ENCODE peak calls at places on chromosome 9, in four cellular contexts. One of them, this sample, is unnamed.

GRCh38 chr9:4139201-4139600 is 160.7 kb downstream of the GLIS3 start:
- DNase-seq in stimulated activated CD4-positive, alpha-beta T cell treated with anti-CD3 and anti-CD28 coated beads, Interleukin-1b, Interleukin-23, amount 100 ng/mL, for 4 hours: no peak
- DNase-seq in mesenteric fat pad: no peak
- DNase-seq in mesendoderm: no peak
- DNase-seq in this sample: no peak

GRCh38 chr9:93309889-93310425 is 126.0 kb downstream of the WNK2 start:
- DNase-seq in mesenteric fat pad: peak; percentile 69
- DNase-seq in stimulated activated CD4-positive, alpha-beta T cell treated with anti-CD3 and anti-CD28 coated beads, Interleukin-1b, Interleukin-23, amount 100 ng/mL, for 4 hours: no peak
- DNase-seq in mesendoderm: no peak
- DNase-seq in this sample: no peak

GRCh38 chr9:121985792-121986494 is 107.2 kb downstream of the TTLL11 start:
- DNase-seq in mesendoderm: no peak
- DNase-seq in mesenteric fat pad: no peak
- DNase-seq in stimulated activated CD4-positive, alpha-beta T cell treated with anti-CD3 and anti-CD28 coated beads, Interleukin-1b, Interleukin-23, amount 100 ng/mL, for 4 hours: no peak
- DNase-seq in this sample: no peak

GRCh38 chr9:38048319-38048969 is 20.6 kb downstream of the SHB start:
- DNase-seq in mesenteric fat pad: no peak
- DNase-seq in mesendoderm: no peak
- DNase-seq in stimulated activated CD4-positive, alpha-beta T cell treated with anti-CD3 and anti-CD28 coated beads, Interleukin-1b, Interleukin-23, amount 100 ng/mL, for 4 hours: no peak
- DNase-seq in this sample: no peak

GRCh38 chr9:33814816-33815215 is 2.1 kb upstream of the UBE2R2 start:
- DNase-seq in stimulated activated CD4-positive, alpha-beta T cell treated with anti-CD3 and anti-CD28 coated beads, Interleukin-1b, Interleukin-23, amount 100 ng/mL, for 4 hours: no peak
- DNase-seq in mesendoderm: no peak
- DNase-seq in mesenteric fat pad: no peak
- DNase-seq in this sample: no peak

GRCh38 chr9:136529516-136530471 is 16.1 kb downstream of the NOTCH1 start:
- DNase-seq in mesenteric fat pad: no peak
- DNase-seq in stimulated activated CD4-positive, alpha-beta T cell treated with anti-CD3 and anti-CD28 coated beads, Interleukin-1b, Interleukin-23, amount 100 ng/mL, for 4 hours: no peak
- DNase-seq in mesendoderm: peak; percentile 56
- DNase-seq in this sample: no peak

GRCh38 chr9:136729144-136729543 is 13.6 kb downstream of the LCN10 start:
- DNase-seq in stimulated activated CD4-positive, alpha-beta T cell treated with anti-CD3 and anti-CD28 coated beads, Interleukin-1b, Interleukin-23, amount 100 ng/mL, for 4 hours: no peak
- DNase-seq in mesendoderm: no peak
- DNase-seq in mesenteric fat pad: no peak
- DNase-seq in this sample: no peak

GRCh38 chr9:87883990-87884389 is 1.3 kb downstream of the SPATA31E1 start:
- DNase-seq in mesendoderm: peak; percentile 60
- DNase-seq in mesenteric fat pad: no peak
- DNase-seq in stimulated activated CD4-positive, alpha-beta T cell treated with anti-CD3 and anti-CD28 coated beads, Interleukin-1b, Interleukin-23, amount 100 ng/mL, for 4 hours: no peak
- DNase-seq in this sample: no peak

GRCh38 chr9:1100945-1101344 is 50.8 kb downstream of the DMRT2 start:
- DNase-seq in stimulated activated CD4-positive, alpha-beta T cell treated with anti-CD3 and anti-CD28 coated beads, Interleukin-1b, Interleukin-23, amount 100 ng/mL, for 4 hours: no peak
- DNase-seq in mesenteric fat pad: no peak
- DNase-seq in mesendoderm: peak; percentile 82
- DNase-seq in this sample: peak; percentile 47

GRCh38 chr9:110405858-110406443 is 68.3 kb upstream of the TXNDC8 start:
- DNase-seq in mesendoderm: no peak
- DNase-seq in stimulated activated CD4-positive, alpha-beta T cell treated with anti-CD3 and anti-CD28 coated beads, Interleukin-1b, Interleukin-23, amount 100 ng/mL, for 4 hours: no peak
- DNase-seq in mesenteric fat pad: no peak
- DNase-seq in this sample: no peak

GRCh38 chr9:89811896-89812450 is 207.2 kb downstream of the GADD45G start:
- DNase-seq in mesendoderm: no peak
- DNase-seq in mesenteric fat pad: no peak
- DNase-seq in stimulated activated CD4-positive, alpha-beta T cell treated with anti-CD3 and anti-CD28 coated beads, Interleukin-1b, Interleukin-23, amount 100 ng/mL, for 4 hours: no peak
- DNase-seq in this sample: no peak

GRCh38 chr9:83932851-83933250 is 11.6 kb upstream of the KIF27 start:
- DNase-seq in mesendoderm: no peak
- DNase-seq in stimulated activated CD4-positive, alpha-beta T cell treated with anti-CD3 and anti-CD28 coated beads, Interleukin-1b, Interleukin-23, amount 100 ng/mL, for 4 hours: no peak
- DNase-seq in mesenteric fat pad: no peak
- DNase-seq in this sample: no peak

GRCh38 chr9:21017092-21017491 is 14.3 kb downstream of the HACD4 start:
- DNase-seq in stimulated activated CD4-positive, alpha-beta T cell treated with anti-CD3 and anti-CD28 coated beads, Interleukin-1b, Interleukin-23, amount 100 ng/mL, for 4 hours: no peak
- DNase-seq in mesenteric fat pad: no peak
- DNase-seq in mesendoderm: no peak
- DNase-seq in this sample: no peak

GRCh38 chr9:87193925-87194380 is 246.6 kb upstream of the GAS1 start:
- DNase-seq in stimulated activated CD4-positive, alpha-beta T cell treated with anti-CD3 and anti-CD28 coated beads, Interleukin-1b, Interleukin-23, amount 100 ng/mL, for 4 hours: no peak
- DNase-seq in mesenteric fat pad: no peak
- DNase-seq in mesendoderm: no peak
- DNase-seq in this sample: no peak

GRCh38 chr9:83433841-83434240 is 104.4 kb downstream of the FRMD3 start:
- DNase-seq in mesenteric fat pad: no peak
- DNase-seq in mesendoderm: no peak
- DNase-seq in stimulated activated CD4-positive, alpha-beta T cell treated with anti-CD3 and anti-CD28 coated beads, Interleukin-1b, Interleukin-23, amount 100 ng/mL, for 4 hours: no peak
- DNase-seq in this sample: no peak

GRCh38 chr9:78132688-78133033 is 101.0 kb upstream of the GNAQ start:
- DNase-seq in mesenteric fat pad: no peak
- DNase-seq in mesendoderm: no peak
- DNase-seq in stimulated activated CD4-positive, alpha-beta T cell treated with anti-CD3 and anti-CD28 coated beads, Interleukin-1b, Interleukin-23, amount 100 ng/mL, for 4 hours: no peak
- DNase-seq in this sample: no peak

GRCh38 chr9:77544491-77545000 is 103.6 kb downstream of the GNA14 start:
- DNase-seq in mesenteric fat pad: no peak
- DNase-seq in mesendoderm: no peak
- DNase-seq in stimulated activated CD4-positive, alpha-beta T cell treated with anti-CD3 and anti-CD28 coated beads, Interleukin-1b, Interleukin-23, amount 100 ng/mL, for 4 hours: no peak
- DNase-seq in this sample: no peak

GRCh38 chr9:114446036-114446435 is 58.3 kb upstream of the AKNA start:
- DNase-seq in mesendoderm: no peak
- DNase-seq in mesenteric fat pad: no peak
- DNase-seq in stimulated activated CD4-positive, alpha-beta T cell treated with anti-CD3 and anti-CD28 coated beads, Interleukin-1b, Interleukin-23, amount 100 ng/mL, for 4 hours: no peak
- DNase-seq in this sample: no peak

GRCh38 chr9:108620767-108621166 is 235.0 kb downstream of the ACTL7B start:
- DNase-seq in stimulated activated CD4-positive, alpha-beta T cell treated with anti-CD3 and anti-CD28 coated beads, Interleukin-1b, Interleukin-23, amount 100 ng/mL, for 4 hours: no peak
- DNase-seq in mesenteric fat pad: no peak
- DNase-seq in mesendoderm: no peak
- DNase-seq in this sample: no peak

This sample was measured in progenitor cell of endocrine pancreas.